ENCODE peak calls at places on chromosomes 12 and 14, in four cellular contexts. N, L, T and F are unnamed samples.

GRCh38 chr12:3820122-3820521 is 53.1 kb downstream of the PARP11 start:
- DNase-seq in N (no peak), L (no peak), T (no peak), F (peak; percentile 17)

GRCh38 chr14:52473557-52473956 is 78.7 kb downstream of the TXNDC16 start:
- DNase-seq in N (no peak), L (no peak), T (peak; percentile 65), F (peak; percentile 71)

GRCh38 chr12:88558341-88558867 is 21.9 kb downstream of the KITLG start:
- DNase-seq in N (no peak), L (no peak), T (no peak), F (no peak)

GRCh38 chr14:31884776-31885379 is 192.2 kb upstream of the ARHGAP5 start:
- DNase-seq in N (no peak), L (no peak), T (peak; percentile 10), F (peak; percentile 35)

GRCh38 chr14:85250369-85250768 is 279.6 kb upstream of the FLRT2 start:
- DNase-seq in N (no peak), L (no peak), T (no peak), F (no peak)

GRCh38 chr12:31228811-31229792 is 96.8 kb downstream of the SINHCAF start:
- DNase-seq in N (no peak), L (no peak), T (no peak), F (no peak)

GRCh38 chr12:132847363-132848356 is 19.0 kb upstream of the GOLGA3 start:
- DNase-seq in N (no peak), L (no peak), T (no peak), F (no peak)

GRCh38 chr14:32606297-32606696 is 277.2 kb downstream of the AKAP6 start:
- DNase-seq in N (no peak), L (no peak), T (peak; percentile 24), F (no peak)

GRCh38 chr14:105116451-105117256 is 51.4 kb upstream of the GPR132 start:
- DNase-seq in N (no peak), L (no peak), T (no peak), F (no peak)

GRCh38 chr14:95597784-95598204 is 62.9 kb downstream of the GLRX5 start:
- DNase-seq in N (no peak), L (peak; percentile 40), T (peak; percentile 2), F (peak; percentile 5)

GRCh38 chr14:69611264-69612013 is at the start of gene SUSD6:
- DNase-seq in N (peak; percentile 76), L (peak; percentile 75), T (peak; percentile 94), F (peak; percentile 91)
- TF ChIP-seq CTCF in N (no peak), L (no peak), T (no peak), F (no peak)

GRCh38 chr12:79174656-79175055 is 310.1 kb downstream of the SYT1 start:
- DNase-seq in N (no peak), L (no peak), T (peak; percentile 78), F (peak; percentile 87)
- TF ChIP-seq CTCF in N (no peak), L (peak; percentile 52), T (peak; percentile 46), F (peak; percentile 47)

GRCh38 chr12:104115587-104115975 is 22.4 kb downstream of the NFYB start:
- DNase-seq in N (no peak), L (no peak), T (no peak), F (no peak)

GRCh38 chr12:104105461-104105860 is 32.5 kb downstream of the NFYB start:
- DNase-seq in N (no peak), L (no peak), T (peak; percentile 24), F (no peak)

GRCh38 chr12:104106965-104107364 is 31.0 kb downstream of the NFYB start:
- DNase-seq in N (no peak), L (no peak), T (no peak), F (no peak)

GRCh38 chr12:104108755-104109445 is 29.1 kb downstream of the NFYB start:
- DNase-seq in N (peak; percentile 58), L (peak; percentile 59), T (peak; percentile 76), F (peak; percentile 80)

DNA sequence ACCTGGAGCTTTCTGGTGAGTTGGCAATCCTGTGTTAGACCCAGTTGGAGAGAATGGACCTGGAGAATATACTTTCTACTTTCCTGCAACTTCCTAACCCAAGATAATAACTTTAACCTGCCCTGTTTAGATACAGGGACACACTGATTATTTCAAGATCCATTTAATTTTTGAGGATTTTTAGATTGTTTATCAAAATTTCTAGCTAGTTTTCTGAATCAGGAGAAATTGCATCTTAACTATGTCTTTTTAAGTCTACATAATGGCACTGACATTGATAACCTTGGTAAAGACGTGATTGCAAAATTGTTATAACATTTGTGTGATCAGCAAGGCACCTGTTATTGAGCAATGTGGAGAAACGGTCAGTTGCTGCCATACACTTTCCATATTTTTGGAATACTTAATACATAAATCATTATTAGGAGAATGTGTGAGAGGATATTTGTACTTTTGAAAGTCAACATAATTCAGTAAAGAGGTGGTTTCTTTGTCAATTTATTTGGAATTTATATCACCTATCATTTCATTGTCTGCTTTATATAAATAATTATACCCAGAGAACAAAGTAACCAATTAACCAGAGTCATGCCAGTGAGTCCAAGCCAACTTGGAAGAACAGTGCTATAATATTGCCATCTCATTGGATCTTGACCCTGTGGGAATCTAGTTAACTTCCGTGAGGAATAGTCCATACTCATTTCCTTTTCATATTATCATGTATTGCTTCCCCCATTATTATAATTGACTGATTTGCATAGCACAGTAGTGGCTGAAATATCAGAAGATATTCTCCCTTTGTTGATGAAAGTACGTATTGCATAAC is 28.4 kb downstream of the NFYB start:
- DNase-seq in N (no peak), L (no peak), T (no peak), F (no peak)
- TF ChIP-seq CTCF in N (peak; percentile 22), L (no peak), T (no peak), F (no peak)

DNA sequence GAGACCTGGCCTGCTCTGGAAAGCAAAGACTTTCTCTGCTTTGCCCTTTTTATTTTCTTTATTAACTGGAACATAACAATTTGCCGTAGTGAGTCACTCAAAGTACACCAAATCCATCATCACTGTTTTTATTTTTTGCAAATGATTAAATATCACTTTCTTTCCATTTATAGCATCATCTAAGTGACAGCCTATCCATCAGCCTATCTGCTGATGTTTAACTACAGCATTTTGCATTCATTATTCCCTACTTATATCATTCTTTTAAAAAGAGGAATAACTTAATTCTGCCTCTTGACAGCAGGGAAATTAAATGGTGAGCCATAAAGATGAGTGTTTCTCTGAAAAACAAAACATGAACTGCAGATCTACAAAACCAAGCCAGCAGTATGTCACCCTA is 821.4 kb upstream of the TMEM132C start:
- DNase-seq in N (no peak), L (no peak), T (no peak), F (no peak)
- TF ChIP-seq CTCF in N (no peak), L (no peak), T (no peak), F (no peak)

GRCh38 chr14:22106700-22107697 is 433.4 kb upstream of the OR4E1 start:
- DNase-seq in N (no peak), L (no peak), T (no peak), F (no peak)
- TF ChIP-seq CTCF in N (no peak), L (peak; percentile 23), T (no peak), F (no peak)

DNA sequence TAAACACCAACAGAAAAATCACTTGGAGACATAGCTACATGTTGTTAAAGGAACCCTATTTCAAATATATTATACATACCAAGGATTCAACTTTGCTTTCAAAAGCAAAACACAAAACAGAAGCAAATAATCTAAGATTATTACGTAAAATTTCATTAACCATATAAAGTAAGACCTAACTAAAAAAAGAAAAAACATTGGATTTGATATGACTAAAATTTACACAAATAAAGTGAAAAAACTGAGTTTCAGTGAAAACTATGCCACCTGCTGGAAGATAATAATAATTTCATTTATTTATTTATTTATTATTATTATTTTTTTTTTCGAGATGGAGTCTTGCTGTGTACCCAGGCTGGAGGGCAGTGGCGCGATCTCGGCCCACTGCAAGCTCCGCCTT is 45.2 kb downstream of the WDHD1 start:
- DNase-seq in N (no peak), L (no peak), T (peak; percentile 50), F (peak; percentile 44)
- TF ChIP-seq CTCF in N (peak; percentile 74), L (peak; percentile 48), T (peak; percentile 2), F (peak; percentile 8)

GRCh38 chr14:90726656-90727055 is 89.6 kb downstream of the TTC7B start:
- DNase-seq in N (no peak), L (no peak), T (peak; percentile 54), F (peak; percentile 36)
- TF ChIP-seq CTCF in N (no peak), L (peak; percentile 11), T (no peak), F (no peak)

DNA sequence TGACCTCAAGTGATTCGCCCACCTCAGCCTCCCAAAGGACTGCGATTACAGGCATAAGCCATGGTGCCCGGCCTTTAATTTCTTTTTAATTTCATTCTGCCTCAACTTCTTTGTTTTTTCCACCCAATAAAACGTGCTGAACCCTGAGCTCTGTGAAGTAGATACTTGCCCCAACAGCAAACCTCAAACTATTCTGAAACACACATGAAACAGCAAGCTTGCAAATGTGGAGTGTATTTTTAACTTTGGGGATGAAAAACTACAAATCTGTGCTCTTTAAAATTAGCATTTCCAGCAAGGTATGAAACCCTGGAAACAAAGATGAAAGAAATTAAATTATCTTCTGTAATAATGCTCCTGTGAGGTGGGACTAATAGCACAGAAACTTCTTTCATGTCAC is 246.6 kb downstream of the ANO6 start:
- DNase-seq in N (no peak), L (no peak), T (no peak), F (no peak)
- TF ChIP-seq CTCF in N (no peak), L (no peak), T (no peak), F (no peak)

DNA sequence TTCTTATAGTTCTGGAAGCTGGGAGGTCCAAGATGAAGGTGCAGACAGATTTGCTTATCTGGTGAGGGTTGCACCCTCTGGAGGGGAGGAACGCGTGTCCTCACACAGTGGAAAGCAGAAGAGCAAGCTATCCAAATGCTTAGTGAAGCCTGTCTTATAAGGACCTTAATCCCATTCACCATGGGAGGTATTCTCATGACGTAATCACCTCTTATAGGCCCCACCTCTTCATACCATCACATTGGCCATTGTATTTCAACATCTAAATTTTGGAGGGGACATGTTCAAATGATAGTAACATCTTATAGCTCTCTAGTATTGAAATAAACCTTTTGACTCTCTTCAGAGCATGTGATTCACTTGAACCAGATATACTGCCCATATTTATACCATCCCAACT is 105.0 kb upstream of the MYF6 start:
- DNase-seq in N (no peak), L (no peak), T (no peak), F (no peak)
- TF ChIP-seq CTCF in N (no peak), L (no peak), T (no peak), F (no peak)